ENCODE peak calls at places on chromosomes 16 and 17, in four cellular contexts. One of them, this sample, is unnamed.

GRCh38 chr17:17970699-17971430 is 1.3 kb downstream of the TOM1L2 start:
- DNase-seq in DMS153: no peak
- DNase-seq in HAP-1: no peak
- DNase-seq in CD4-positive, alpha-beta memory T cell: no peak
- DNase-seq in this sample: no peak

GRCh38 chr17:74992223-74992622 is 4.8 kb downstream of the CDR2L start:
- DNase-seq in DMS153: no peak
- DNase-seq in HAP-1: no peak
- DNase-seq in CD4-positive, alpha-beta memory T cell: no peak
- DNase-seq in this sample: no peak

GRCh38 chr17:40070895-40071719 is 8.3 kb downstream of the THRA start:
- DNase-seq in DMS153: peak; percentile 54
- DNase-seq in HAP-1: no peak
- DNase-seq in CD4-positive, alpha-beta memory T cell: no peak
- DNase-seq in this sample: no peak

GRCh38 chr16:21101631-21102420 is 48.8 kb downstream of the DNAH3 start:
- DNase-seq in DMS153: no peak
- DNase-seq in HAP-1: peak; percentile 47
- DNase-seq in CD4-positive, alpha-beta memory T cell: peak; percentile 6
- DNase-seq in this sample: no peak

GRCh38 chr17:66468241-66469087 is 166.1 kb downstream of the PRKCA start:
- DNase-seq in DMS153: no peak
- DNase-seq in HAP-1: no peak
- DNase-seq in CD4-positive, alpha-beta memory T cell: no peak
- DNase-seq in this sample: no peak

GRCh38 chr16:2257726-2258125 is 6.3 kb upstream of the ECI1 start:
- DNase-seq in DMS153: no peak
- DNase-seq in HAP-1: no peak
- DNase-seq in CD4-positive, alpha-beta memory T cell: no peak
- DNase-seq in this sample: no peak

GRCh38 chr16:54242199-54242598 is 44.4 kb downstream of the IRX3 start:
- DNase-seq in DMS153: peak; percentile 11
- DNase-seq in HAP-1: peak; percentile 22
- DNase-seq in CD4-positive, alpha-beta memory T cell: no peak
- DNase-seq in this sample: peak; percentile 24

GRCh38 chr16:19502395-19503131 is 19.3 kb downstream of the GDE1 start:
- DNase-seq in DMS153: peak; percentile 64
- DNase-seq in HAP-1: peak; percentile 85
- DNase-seq in CD4-positive, alpha-beta memory T cell: peak; percentile 59
- DNase-seq in this sample: peak; percentile 73

GRCh38 chr17:2697611-2698162 is 13.9 kb downstream of the CLUH start:
- DNase-seq in DMS153: no peak
- DNase-seq in HAP-1: peak; percentile 6
- DNase-seq in CD4-positive, alpha-beta memory T cell: no peak
- DNase-seq in this sample: no peak

GRCh38 chr16:85328665-85329058 is 216.4 kb upstream of the CIBAR2 start:
- DNase-seq in DMS153: peak; percentile 83
- DNase-seq in HAP-1: peak; percentile 80
- DNase-seq in CD4-positive, alpha-beta memory T cell: no peak
- DNase-seq in this sample: no peak

GRCh38 chr17:28173071-28173561 is 130.6 kb downstream of the NLK start:
- DNase-seq in DMS153: no peak
- DNase-seq in HAP-1: no peak
- DNase-seq in CD4-positive, alpha-beta memory T cell: no peak
- DNase-seq in this sample: no peak

This sample was measured in left lobe of liver.